ENCODE peak calls at places on chromosomes 16 and 17, in nine cellular contexts. D is hypothalamus; X is Daoy; A is H54; S is posterior cingulate gyrus; K is stimulated activated CD4-positive, alpha-beta T cell treated with anti-CD3 and anti-CD28 coated beads, Interleukin-2, amount 100 ng/mL, for 48 hours; V is GM13977; E is SJCRH30; P is KG1. R is an unnamed sample.

GRCh38 chr17:1957037-1957436 is 68.1 kb downstream of the RTN4RL1 start:
- DNase-seq in D (no peak), K (no peak), X (no peak), S (no peak), A (peak), E (no peak), P (no peak), V (no peak), R (no peak)

GRCh38 chr17:19237389-19238166 is 412 bp downstream of the EPN2 start:
- DNase-seq in X (peak), S (no peak), P (no peak), A (peak), K (peak), V (peak), D (no peak), E (peak), R (peak)

GRCh38 chr17:15233022-15233805 is 31.9 kb downstream of the PMP22 start:
- DNase-seq in A (peak), S (no peak), D (peak), P (no peak), E (peak), K (no peak), X (peak), V (no peak), R (peak)

GRCh38 chr16:63922563-63922962 is 1199.3 kb downstream of the CDH11 start:
- DNase-seq in P (no peak), V (no peak), E (no peak), A (no peak), S (no peak), K (no peak), X (no peak), D (no peak), R (no peak)

GRCh38 chr17:12024332-12024731 is 3.7 kb downstream of the MAP2K4 start:
- DNase-seq in V (no peak), K (no peak), P (no peak), X (peak), S (no peak), D (no peak), A (peak), E (no peak), R (no peak)

GRCh38 chr17:30323895-30324319 is 9.9 kb downstream of the TMIGD1 start:
- DNase-seq in D (no peak), S (no peak), X (peak), K (no peak), A (no peak), V (peak), P (no peak), E (no peak), R (peak)

GRCh38 chr16:17607624-17608023 is 136.9 kb upstream of the XYLT1 start:
- DNase-seq in X (no peak), D (no peak), A (no peak), K (no peak), P (no peak), V (no peak), S (no peak), E (no peak), R (no peak)

GRCh38 chr17:43444223-43445008 is 39.4 kb upstream of the DHX8 start:
- DNase-seq in E (no peak), X (no peak), P (no peak), S (no peak), K (no peak), D (no peak), V (no peak), A (no peak), R (peak)

GRCh38 chr16:70713342-70713741 is 27.5 kb upstream of the MTSS2 start:
- DNase-seq in E (no peak), S (no peak), D (no peak), P (no peak), K (no peak), X (no peak), V (no peak), A (no peak), R (no peak)

GRCh38 chr17:17414316-17414937 is 62.4 kb upstream of the MED9 start:
- DNase-seq in V (no peak), X (peak), K (no peak), S (peak), P (no peak), E (peak), D (peak), A (no peak), R (peak)

GRCh38 chr16:787978-788398 is at the start of gene RPUSD1:
- DNase-seq in E (no peak), K (no peak), A (no peak), D (no peak), V (no peak), S (no peak), X (no peak), P (no peak), R (no peak)

GRCh38 chr17:76147211-76148014 is 6.4 kb upstream of the FOXJ1 start:
- DNase-seq in A (no peak), V (no peak), E (no peak), S (no peak), D (no peak), X (no peak), K (no peak), P (no peak), R (no peak)

GRCh38 chr17:18362509-18363020 is 785 bp downstream of the SHMT1 start:
- DNase-seq in D (peak), A (peak), V (no peak), K (peak), S (peak), E (peak), X (peak), P (no peak), R (peak)

GRCh38 chr16:14042706-14043105 is 28.4 kb upstream of the MRTFB start:
- DNase-seq in A (no peak), S (no peak), X (no peak), V (no peak), K (no peak), P (no peak), D (no peak), E (no peak), R (no peak)

GRCh38 chr17:63918305-63918704 is 334 bp downstream of the GH1 start:
- DNase-seq in A (peak), P (no peak), X (no peak), D (no peak), V (no peak), E (no peak), K (no peak), S (no peak), R (no peak)

GRCh38 chr17:77720946-77721822 is 237.3 kb upstream of the TNRC6C start:
- DNase-seq in E (no peak), P (no peak), K (no peak), X (no peak), V (no peak), A (no peak), S (no peak), D (no peak), R (no peak)

GRCh38 chr17:43615330-43615729 is 46.4 kb downstream of the MEOX1 start:
- DNase-seq in A (no peak), D (no peak), P (no peak), S (no peak), E (no peak), V (no peak), X (no peak), K (no peak), R (peak)

GRCh38 chr16:23496826-23497542 is 13.3 kb downstream of the GGA2 start:
- DNase-seq in X (no peak), S (no peak), P (no peak), A (no peak), K (no peak), E (no peak), D (no peak), V (no peak), R (no peak)

GRCh38 chr16:175145-175949 is 1.1 kb upstream of the HBA1 start:
- DNase-seq in E (no peak), P (no peak), A (no peak), K (no peak), D (no peak), X (no peak), V (no peak), S (no peak), R (no peak)

GRCh38 chr17:57751348-57751970 is 6.4 kb upstream of the CCDC182 start:
- DNase-seq in D (no peak), A (no peak), X (no peak), S (no peak), E (no peak), V (no peak), P (no peak), K (no peak), R (no peak)

GRCh38 chr16:1990336-1991134 is 765 bp downstream of the SYNGR3 start:
- DNase-seq in P (no peak), X (peak), S (no peak), E (no peak), A (no peak), D (no peak), V (peak), K (no peak), R (no peak)

GRCh38 chr16:12141556-12141955 is 165.0 kb downstream of the SNX29 start:
- DNase-seq in A (no peak), P (no peak), X (no peak), D (no peak), V (no peak), E (no peak), S (no peak), K (no peak), R (no peak)

GRCh38 chr16:70684146-70685060 is 1.4 kb downstream of the MTSS2 start:
- DNase-seq in V (no peak), D (peak), S (no peak), P (no peak), X (no peak), A (no peak), E (no peak), K (no peak), R (peak)

GRCh38 chr17:15185625-15185991 is 79.5 kb downstream of the PMP22 start:
- DNase-seq in K (no peak), D (no peak), P (no peak), V (no peak), S (no peak), E (no peak), X (no peak), A (no peak), R (peak)

GRCh38 chr16:55641430-55642056 is 14.2 kb upstream of the SLC6A2 start:
- DNase-seq in X (no peak), A (no peak), P (no peak), E (no peak), K (no peak), S (no peak), D (no peak), V (no peak), R (peak)

GRCh38 chr16:11570258-11570657 is 16.5 kb downstream of the LITAF start:
- DNase-seq in X (no peak), S (no peak), E (no peak), A (no peak), P (no peak), D (no peak), V (no peak), K (no peak), R (no peak)

GRCh38 chr17:17180141-17180603 is 26.0 kb downstream of the PLD6 start:
- DNase-seq in X (no peak), V (no peak), D (no peak), E (no peak), S (peak), K (no peak), A (no peak), P (no peak), R (no peak)

GRCh38 chr17:10051112-10051511 is 146.0 kb upstream of the RCVRN start:
- DNase-seq in K (no peak), A (no peak), X (peak), D (no peak), P (no peak), S (no peak), E (no peak), V (no peak), R (no peak)

GRCh38 chr17:28675980-28676379 is 14.0 kb downstream of the SUPT6H start:
- DNase-seq in D (no peak), K (no peak), V (no peak), X (no peak), A (no peak), S (no peak), E (no peak), P (no peak), R (no peak)

GRCh38 chr17:51508048-51508447 is 247.7 kb downstream of the UTP18 start:
- DNase-seq in P (no peak), A (no peak), D (peak), X (no peak), V (no peak), K (no peak), S (no peak), E (no peak), R (no peak)

GRCh38 chr17:27413792-27414191 is 42.5 kb upstream of the KSR1 start:
- DNase-seq in A (no peak), D (no peak), S (no peak), K (no peak), V (no peak), P (no peak), E (no peak), X (no peak), R (no peak)

GRCh38 chr17:62093188-62094155 is 28.4 kb upstream of the MED13 start:
- DNase-seq in S (no peak), K (no peak), D (no peak), A (peak), P (no peak), E (no peak), X (peak), V (peak), R (peak)

GRCh38 chr17:42553161-42553818 is 567 bp downstream of the HSD17B1 start:
- DNase-seq in D (no peak), P (no peak), X (no peak), E (no peak), K (no peak), A (no peak), V (no peak), S (no peak), R (no peak)

GRCh38 chr17:21215935-21216334 is 2.0 kb upstream of the TMEM11 start:
- DNase-seq in P (no peak), S (no peak), E (no peak), K (no peak), A (no peak), D (no peak), V (no peak), X (no peak), R (no peak)